ENCODE peak calls at places on chromosomes 3 and 15, in seven cellular contexts. R is GM12878, E is H1, S is SK-N-SH, W is GM12892, L is K562, M is HepG2. I is an unnamed sample.
A peak's percentile ranks its signal among the peaks of the same experiment; 100 is the strongest.

GRCh38 chr15:57647791-57648130 is 56.1 kb downstream of the MYZAP start:
- DNase-seq in E (no peak), R (no peak), S (no peak), L (no peak), M (no peak), W (no peak), I (no peak)

GRCh38 chr3:172148269-172148668 is 108.9 kb downstream of the FNDC3B start:
- DNase-seq in E (no peak), L (no peak), M (no peak), W (no peak), R (no peak), S (no peak), I (no peak)

GRCh38 chr3:66260431-66260830 is 39.6 kb downstream of the SLC25A26 start:
- DNase-seq in L (no peak), W (no peak), R (no peak), E (no peak), S (no peak), M (no peak), I (no peak)

GRCh38 chr3:6421666-6422065 is 439.2 kb upstream of the GRM7 start:
- DNase-seq in L (no peak), W (no peak), E (no peak), M (no peak), S (no peak), R (no peak), I (no peak)

GRCh38 chr3:38545396-38545949 is 49.3 kb downstream of the EXOG start:
- DNase-seq in L (no peak), S (no peak), W (no peak), E (no peak), M (no peak), R (no peak), I (no peak)

GRCh38 chr15:51879555-51879954 is 50.1 kb downstream of the TMOD3 start:
- DNase-seq in S (no peak), E (no peak), L (no peak), W (no peak), M (no peak), R (no peak), I (no peak)

GRCh38 chr15:76178321-76178720 is 118.5 kb downstream of the TMEM266 start:
- DNase-seq in L (no peak), M (no peak), W (no peak), R (no peak), E (no peak), S (no peak), I (no peak)

GRCh38 chr3:69433016-69433937 is 47.4 kb upstream of the FRMD4B start:
- DNase-seq in M (no peak), W (no peak), S (no peak), R (no peak), E (no peak), L (no peak), I (no peak)

GRCh38 chr3:149582395-149582794 is 75.4 kb downstream of the WWTR1 start:
- DNase-seq in M (no peak), W (no peak), L (no peak), R (no peak), E (no peak), S (no peak), I (no peak)

GRCh38 chr3:126956361-126956760 is 26.6 kb upstream of the PLXNA1 start:
- DNase-seq in E (no peak), M (no peak), R (no peak), S (no peak), W (no peak), L (no peak), I (no peak)

GRCh38 chr3:127853681-127854080 is 31.4 kb upstream of the MGLL start:
- DNase-seq in M (peak; percentile 17), W (no peak), R (no peak), S (no peak), E (no peak), L (peak; percentile 13), I (no peak)

GRCh38 chr15:31397851-31398661 is 71.4 kb downstream of the KLF13 start:
- DNase-seq in L (no peak), S (peak; percentile 79), E (no peak), M (no peak), W (no peak), R (no peak), I (no peak)

GRCh38 chr15:38853608-38854007 is 289.0 kb upstream of the RASGRP1 start:
- DNase-seq in M (no peak), S (no peak), R (no peak), E (peak; percentile 50), W (peak; percentile 12), L (no peak), I (peak; percentile 2)

GRCh38 chr3:177194319-177194718 is 3.0 kb downstream of the TBL1XR1 start:
- DNase-seq in S (no peak), M (no peak), E (no peak), W (no peak), L (no peak), R (no peak), I (no peak)

GRCh38 chr3:4824948-4825325 is 154.3 kb upstream of the BHLHE40 start:
- DNase-seq in E (no peak), L (peak; percentile 63), M (peak; percentile 3), W (no peak), S (no peak), R (no peak), I (no peak)

GRCh38 chr3:59425942-59426341 is 376.1 kb upstream of the CFAP20DC start:
- DNase-seq in M (no peak), E (no peak), S (no peak), R (no peak), L (no peak), W (no peak), I (no peak)

GRCh38 chr3:172707967-172708366 is 2.9 kb downstream of the NCEH1 start:
- DNase-seq in R (no peak), S (no peak), M (no peak), L (no peak), W (no peak), E (no peak), I (no peak)

GRCh38 chr3:17481116-17481515 is 261.3 kb downstream of the TBC1D5 start:
- DNase-seq in S (no peak), M (no peak), R (no peak), L (no peak), E (no peak), W (no peak), I (no peak)

GRCh38 chr3:17473761-17474160 is 268.7 kb downstream of the TBC1D5 start:
- DNase-seq in S (peak; percentile 27), R (no peak), E (no peak), M (no peak), L (no peak), W (no peak), I (no peak)

GRCh38 chr3:17479681-17480405 is 262.6 kb downstream of the TBC1D5 start:
- DNase-seq in W (no peak), S (no peak), L (no peak), E (no peak), M (no peak), R (no peak), I (no peak)

DNA sequence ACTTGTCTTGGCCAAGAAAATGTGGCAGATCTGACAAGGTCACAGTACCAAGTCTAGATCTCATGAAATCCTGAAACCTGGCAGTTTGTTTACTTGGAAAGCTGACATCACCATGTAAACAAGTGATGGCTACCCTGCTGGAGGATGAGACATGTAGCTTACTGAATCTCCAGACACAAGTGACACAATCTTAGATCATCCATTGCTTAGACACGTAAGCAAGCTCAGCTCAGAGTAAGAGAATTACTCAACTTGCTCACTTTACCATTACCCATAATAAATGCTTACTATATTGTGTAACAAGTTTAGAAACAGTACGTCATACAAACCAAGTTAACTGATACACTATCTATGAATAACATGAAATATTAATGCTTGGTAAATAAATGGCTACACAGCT is 263.8 kb downstream of the TBC1D5 start:
- DNase-seq in E (no peak), W (no peak), L (no peak), S (no peak), R (no peak), M (peak; percentile 9), I (no peak)
- TF ChIP-seq TAF1 in E (no peak), W (no peak), L (no peak), S (no peak), R (no peak), M (no peak), I (no peak)

DNA sequence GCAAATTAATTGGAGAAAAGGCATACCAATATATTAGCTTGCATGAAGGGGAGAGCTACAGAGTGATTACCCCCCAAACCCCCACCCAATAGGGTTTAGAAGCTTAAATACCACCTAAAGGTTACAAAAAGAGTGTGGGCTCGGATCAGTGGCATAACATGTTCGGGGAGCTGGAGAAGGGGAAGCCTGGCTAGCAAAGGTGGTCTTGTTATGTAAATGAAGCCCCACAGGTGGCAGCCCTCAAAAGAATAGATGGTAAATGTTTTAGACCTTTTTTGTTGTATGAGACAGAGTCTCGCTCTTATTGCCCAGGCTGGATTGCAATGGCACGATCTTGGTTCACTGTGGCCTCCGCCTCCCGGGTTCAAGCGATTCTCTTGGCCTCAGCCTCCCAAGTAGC is 10.9 kb upstream of the PXK start:
- DNase-seq in R (no peak), W (no peak), S (no peak), E (peak; percentile 46), M (no peak), L (no peak), I (no peak)
- TF ChIP-seq TAF1 in R (no peak), W (no peak), S (no peak), E (no peak), M (no peak), L (no peak), I (no peak)

GRCh38 chr15:68732451-68732850 is 88.2 kb downstream of the ANP32A start:
- DNase-seq in S (no peak), R (no peak), L (no peak), W (no peak), M (no peak), E (no peak), I (no peak)

GRCh38 chr15:68734352-68734751 is 86.3 kb downstream of the ANP32A start:
- DNase-seq in W (no peak), R (no peak), M (no peak), L (no peak), S (no peak), E (no peak), I (no peak)

GRCh38 chr15:68734886-68735285 is 85.8 kb downstream of the ANP32A start:
- DNase-seq in E (no peak), R (no peak), M (no peak), S (no peak), L (no peak), W (no peak), I (no peak)

GRCh38 chr15:68735610-68736009 is 85.1 kb downstream of the ANP32A start:
- DNase-seq in M (no peak), L (no peak), E (no peak), R (no peak), S (no peak), W (no peak), I (no peak)

DNA sequence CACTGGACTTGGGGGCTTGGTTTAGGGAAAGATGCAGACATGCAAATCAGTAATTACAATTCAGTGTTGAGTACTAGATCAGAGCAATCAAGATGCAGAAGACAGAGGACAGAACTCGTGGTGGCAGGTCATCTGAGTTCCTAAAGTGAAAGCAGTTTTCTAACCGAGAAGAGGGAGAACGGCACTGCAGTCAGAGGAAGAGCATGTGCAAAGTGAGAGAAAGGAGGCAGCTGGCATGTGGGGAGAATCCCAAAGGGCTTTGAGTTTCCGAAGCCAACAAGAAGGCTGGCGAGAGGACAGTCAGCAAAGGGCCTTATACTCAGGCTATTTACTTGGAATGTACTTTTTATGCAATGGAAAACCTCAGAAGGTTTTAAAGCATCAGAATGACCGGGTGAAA is 87.0 kb downstream of the ANP32A start:
- DNase-seq in R (no peak), S (no peak), E (no peak), M (no peak), W (no peak), L (no peak), I (no peak)
- TF ChIP-seq TAF1 in R (no peak), S (no peak), E (no peak), M (no peak), W (no peak), L (no peak), I (no peak)

GRCh38 chr15:78308422-78309021 is 9.1 kb upstream of the SKIC8 start:
- DNase-seq in S (peak; percentile 89), R (no peak), M (peak; percentile 41), W (peak; percentile 53), E (peak; percentile 57), L (peak; percentile 66), I (peak; percentile 47)
- TF ChIP-seq TAF1 in S (no peak), R (no peak), M (no peak), W (no peak), E (no peak), L (no peak), I (no peak)

I was measured in GM12891.